ENCODE peak calls at places on chromosome 4, in four cellular contexts. J is endothelial cell, A is chondrocyte, P is mammary epithelial cell. F is an unnamed sample.

GRCh38 chr4:130722370-130722769 is 1626.4 kb downstream of the C4orf33 start:
- DNase-seq in J (no peak), A (no peak), P (peak), F (no peak)

GRCh38 chr4:129218897-129219296 is 122.9 kb downstream of the C4orf33 start:
- DNase-seq in J (no peak), A (no peak), P (no peak), F (no peak)

GRCh38 chr4:156298230-156298629 is 344.6 kb upstream of the CTSO start:
- DNase-seq in J (peak), A (no peak), P (peak), F (no peak)

GRCh38 chr4:158850800-158851644 is 82.2 kb downstream of the FNIP2 start:
- DNase-seq in J (no peak), A (no peak), P (no peak), F (no peak)

GRCh38 chr4:20284990-20285389 is 33.3 kb downstream of the SLIT2 start:
- DNase-seq in J (no peak), A (no peak), P (peak), F (no peak)

GRCh38 chr4:27149541-27150212 is 289.0 kb downstream of the STIM2 start:
- DNase-seq in J (no peak), A (no peak), P (peak), F (no peak)

GRCh38 chr4:5708171-5708828 is at the start of gene EVC2:
- DNase-seq in J (peak), A (no peak), P (peak), F (no peak)

GRCh38 chr4:88054909-88055308 is 47.5 kb downstream of the PKD2 start:
- DNase-seq in J (peak), A (no peak), P (peak), F (peak)

GRCh38 chr4:101475246-101475645 is 127.9 kb upstream of the PPP3CA start:
- DNase-seq in J (no peak), A (no peak), P (no peak), F (no peak)

GRCh38 chr4:14375816-14376215 is 626.5 kb upstream of the CPEB2 start:
- DNase-seq in J (no peak), A (no peak), P (peak), F (no peak)

GRCh38 chr4:108337923-108338322 is 169.2 kb upstream of the LEF1 start:
- DNase-seq in J (no peak), A (no peak), P (peak), F (no peak)

GRCh38 chr4:10075953-10076391 is 40.6 kb downstream of the WDR1 start:
- DNase-seq in J (no peak), A (no peak), P (no peak), F (no peak)

GRCh38 chr4:165194368-165194767 is 13.0 kb upstream of the KLHL2 start:
- DNase-seq in J (no peak), A (no peak), P (no peak), F (no peak)

GRCh38 chr4:105147226-105148151 is 813 bp downstream of the TET2 start:
- DNase-seq in J (peak), A (no peak), P (peak), F (peak)

GRCh38 chr4:94356444-94356843 is 13.8 kb upstream of the HPGDS start:
- DNase-seq in J (no peak), A (no peak), P (no peak), F (no peak)
- TF ChIP-seq CTCF in J (no peak), A (no peak), P (no peak), F (no peak)

GRCh38 chr4:184774152-184774551 is 40.3 kb upstream of the CENPU start:
- DNase-seq in J (no peak), A (no peak), P (no peak), F (no peak)
- TF ChIP-seq CTCF in J (no peak), A (no peak), P (no peak), F (no peak)

GRCh38 chr4:186013404-186014186 is 55.4 kb upstream of the TLR3 start:
- DNase-seq in J (no peak), A (no peak), P (no peak), F (no peak)

GRCh38 chr4:186008057-186008456 is 60.9 kb upstream of the TLR3 start:
- DNase-seq in J (no peak), A (no peak), P (no peak), F (no peak)

GRCh38 chr4:186010821-186011220 is 58.1 kb upstream of the TLR3 start:
- DNase-seq in J (no peak), A (no peak), P (no peak), F (no peak)

GRCh38 chr4:186012071-186012470 is 56.9 kb upstream of the TLR3 start:
- DNase-seq in J (no peak), A (no peak), P (no peak), F (no peak)

GRCh38 chr4:186009976-186010375 is 59.0 kb upstream of the TLR3 start:
- DNase-seq in J (no peak), A (no peak), P (no peak), F (no peak)
- TF ChIP-seq CTCF in J (no peak), A (no peak), P (no peak), F (no peak)

GRCh38 chr4:68076194-68076593 is 53.5 kb downstream of the TMPRSS11F start:
- DNase-seq in J (no peak), A (no peak), P (no peak), F (no peak)
- TF ChIP-seq CTCF in J (no peak), A (no peak), P (peak), F (no peak)

GRCh38 chr4:125316781-125317525 is 2.2 kb downstream of the FAT4 start:
- DNase-seq in J (peak), A (peak), P (peak), F (peak)
- TF ChIP-seq CTCF in J (no peak), A (no peak), P (peak), F (no peak)

DNA sequence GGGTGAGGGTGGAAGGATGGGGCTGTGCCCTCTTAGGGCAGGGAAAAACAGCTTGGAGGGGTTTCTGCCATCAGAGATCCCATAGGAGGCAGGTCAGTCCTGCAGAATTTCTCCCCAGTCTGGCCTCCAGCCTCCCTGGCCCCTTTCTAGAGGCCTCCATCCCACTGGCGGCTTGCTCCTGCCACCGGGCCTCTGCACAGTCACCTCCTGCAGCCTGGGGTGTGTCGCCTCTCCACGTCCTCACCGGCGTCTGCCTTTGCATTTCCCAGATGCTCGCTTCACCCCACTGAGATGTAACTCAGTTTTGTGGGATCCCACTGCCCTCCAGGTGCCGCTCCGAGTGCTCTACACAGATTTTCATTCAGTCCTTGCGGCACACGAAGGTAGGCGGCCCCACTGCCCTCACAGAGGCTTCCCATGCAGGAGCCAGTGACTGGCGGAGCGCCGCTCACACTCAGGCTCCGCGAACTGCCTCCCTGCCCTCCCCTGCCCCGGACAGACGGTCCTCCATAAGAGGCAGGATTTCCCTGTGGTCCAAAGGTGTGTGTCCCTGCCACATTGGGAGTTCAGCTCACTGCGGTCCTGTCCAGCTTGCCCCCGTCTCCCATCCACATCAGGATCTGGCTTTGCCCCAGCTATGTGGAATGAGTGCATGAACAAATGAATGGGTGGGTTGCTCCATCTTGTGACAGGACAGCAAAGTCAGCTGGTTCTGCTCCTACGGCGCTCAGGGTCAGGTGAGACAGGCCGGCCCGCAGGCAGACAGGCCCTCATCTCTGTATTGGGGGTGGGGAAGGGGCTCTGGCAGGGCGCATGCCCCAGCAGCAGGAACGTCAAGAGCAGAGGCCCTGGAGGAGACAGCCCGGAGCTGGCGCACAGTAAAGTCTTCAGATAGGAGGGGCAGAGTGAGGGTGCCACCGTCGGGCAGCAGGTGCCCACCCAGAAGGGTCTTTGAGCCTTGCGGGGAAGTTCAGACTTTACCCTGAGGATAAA is 2.7 kb upstream of the TMEM271 start:
- DNase-seq in J (no peak), A (no peak), P (no peak), F (no peak)
- TF ChIP-seq CTCF in J (no peak), A (no peak), P (no peak), F (no peak)

F was measured in Calu3.